ENCODE peak calls at places on chromosomes 2 and 18, in four cellular contexts. M, P, X and Y are unnamed samples.

GRCh38 chr2:204114294-204114693 is 177.7 kb downstream of the ICOS start:
- DNase-seq in M (peak; percentile 29), X (no peak), P (no peak), Y (no peak)

GRCh38 chr2:129713337-129713736 is 266.1 kb upstream of the RAB6C start:
- DNase-seq in X (no peak), P (no peak), M (no peak), Y (no peak)

GRCh38 chr2:20958176-20958575 is 85.7 kb downstream of the APOB start:
- DNase-seq in P (no peak), M (no peak), X (no peak), Y (no peak)

GRCh38 chr2:44949329-44950151 is 8.0 kb downstream of the SIX3 start:
- DNase-seq in X (no peak), P (peak; percentile 51), M (no peak), Y (no peak)

GRCh38 chr2:211454684-211455083 is 898.3 kb downstream of the CPS1 start:
- DNase-seq in X (peak; percentile 10), M (no peak), P (no peak), Y (no peak)

GRCh38 chr2:204325468-204325867 is 219.8 kb upstream of the PARD3B start:
- DNase-seq in P (peak; percentile 89), X (peak; percentile 87), M (peak; percentile 57), Y (peak; percentile 33)

GRCh38 chr18:68840554-68841263 is 42.8 kb downstream of the CCDC102B start:
- DNase-seq in M (peak; percentile 46), X (peak; percentile 86), P (peak; percentile 96), Y (no peak)

GRCh38 chr2:149679286-149679685 is 91.7 kb upstream of the MMADHC start:
- DNase-seq in M (no peak), X (no peak), P (no peak), Y (no peak)

GRCh38 chr2:19228092-19228670 is 130.2 kb downstream of the OSR1 start:
- DNase-seq in P (no peak), X (no peak), M (no peak), Y (no peak)

GRCh38 chr2:169034256-169034655 is 3.1 kb upstream of the ABCB11 start:
- DNase-seq in M (no peak), X (peak; percentile 74), P (no peak), Y (no peak)

GRCh38 chr2:70501215-70501614 is 52.4 kb downstream of the TGFA start:
- DNase-seq in P (no peak), X (no peak), M (no peak), Y (no peak)

GRCh38 chr2:55742996-55743395 is 49.4 kb upstream of the PNPT1 start:
- DNase-seq in X (no peak), M (no peak), P (no peak), Y (no peak)

GRCh38 chr18:8910186-8910585 is 192.3 kb upstream of the NDUFV2 start:
- DNase-seq in X (no peak), M (no peak), P (no peak), Y (no peak)

GRCh38 chr2:96175951-96176350 is 30.7 kb upstream of the DUSP2 start:
- DNase-seq in P (peak; percentile 41), X (no peak), M (peak; percentile 79), Y (no peak)

GRCh38 chr2:145484443-145485086 is 964.6 kb upstream of the ZEB2 start:
- DNase-seq in M (no peak), P (peak; percentile 84), X (peak; percentile 91), Y (no peak)

GRCh38 chr2:437180-437579 is 149.3 kb upstream of the ALKAL2 start:
- DNase-seq in X (no peak), P (no peak), M (no peak), Y (no peak)

GRCh38 chr2:10212827-10213226 is 89.9 kb upstream of the HPCAL1 start:
- DNase-seq in M (no peak), P (no peak), X (no peak), Y (no peak)

GRCh38 chr2:230383453-230383852 is 32.5 kb upstream of the SP100 start:
- DNase-seq in M (no peak), P (no peak), X (no peak), Y (no peak)

GRCh38 chr2:55885129-55885943 is 38.2 kb downstream of the EFEMP1 start:
- DNase-seq in P (peak; percentile 98), M (peak; percentile 58), X (peak; percentile 88), Y (no peak)

GRCh38 chr2:70936979-70937811 is 1.5 kb downstream of the ATP6V1B1 start:
- DNase-seq in M (no peak), P (no peak), X (no peak), Y (no peak)

GRCh38 chr18:76572517-76573247 is 77.6 kb upstream of the ZNF516 start:
- DNase-seq in X (no peak), P (no peak), M (no peak), Y (no peak)

GRCh38 chr2:58540680-58541079 is 299.6 kb upstream of the FANCL start:
- DNase-seq in M (no peak), P (no peak), X (no peak), Y (no peak)

GRCh38 chr2:52881606-52882005 is 886.0 kb upstream of the CHAC2 start:
- DNase-seq in X (peak; percentile 93), P (peak; percentile 68), M (no peak), Y (no peak)

GRCh38 chr2:161044937-161045336 is 115.3 kb upstream of the TANK start:
- DNase-seq in X (no peak), M (no peak), P (peak; percentile 89), Y (no peak)

GRCh38 chr2:108616290-108616689 is 82.0 kb downstream of the LIMS1 start:
- DNase-seq in X (no peak), M (no peak), P (no peak), Y (no peak)

GRCh38 chr2:171008550-171009205 is 79.6 kb downstream of the GORASP2 start:
- DNase-seq in X (no peak), P (no peak), M (no peak), Y (no peak)

GRCh38 chr2:109677815-109678580 is 63.8 kb downstream of the SOWAHC start:
- DNase-seq in M (no peak), P (no peak), X (no peak), Y (no peak)

GRCh38 chr2:7670905-7671304 is 753.7 kb downstream of the RNF144A start:
- DNase-seq in P (no peak), M (no peak), X (no peak), Y (no peak)

GRCh38 chr2:133843091-133843490 is 274.8 kb upstream of the NCKAP5 start:
- DNase-seq in P (peak; percentile 62), X (no peak), M (no peak), Y (no peak)

GRCh38 chr2:133262888-133263287 is 305.4 kb downstream of the NCKAP5 start:
- DNase-seq in P (peak; percentile 44), X (peak; percentile 60), M (no peak), Y (no peak)

GRCh38 chr2:240646061-240646899 is 21.0 kb downstream of the GPR35 start:
- DNase-seq in X (no peak), M (no peak), P (no peak), Y (no peak)

GRCh38 chr2:128491845-128492244 is 173.2 kb upstream of the HS6ST1 start:
- DNase-seq in M (no peak), P (no peak), X (no peak), Y (no peak)

GRCh38 chr2:56390644-56391043 is 206.9 kb downstream of the CCDC85A start:
- DNase-seq in M (no peak), P (no peak), X (no peak), Y (no peak)

DNA sequence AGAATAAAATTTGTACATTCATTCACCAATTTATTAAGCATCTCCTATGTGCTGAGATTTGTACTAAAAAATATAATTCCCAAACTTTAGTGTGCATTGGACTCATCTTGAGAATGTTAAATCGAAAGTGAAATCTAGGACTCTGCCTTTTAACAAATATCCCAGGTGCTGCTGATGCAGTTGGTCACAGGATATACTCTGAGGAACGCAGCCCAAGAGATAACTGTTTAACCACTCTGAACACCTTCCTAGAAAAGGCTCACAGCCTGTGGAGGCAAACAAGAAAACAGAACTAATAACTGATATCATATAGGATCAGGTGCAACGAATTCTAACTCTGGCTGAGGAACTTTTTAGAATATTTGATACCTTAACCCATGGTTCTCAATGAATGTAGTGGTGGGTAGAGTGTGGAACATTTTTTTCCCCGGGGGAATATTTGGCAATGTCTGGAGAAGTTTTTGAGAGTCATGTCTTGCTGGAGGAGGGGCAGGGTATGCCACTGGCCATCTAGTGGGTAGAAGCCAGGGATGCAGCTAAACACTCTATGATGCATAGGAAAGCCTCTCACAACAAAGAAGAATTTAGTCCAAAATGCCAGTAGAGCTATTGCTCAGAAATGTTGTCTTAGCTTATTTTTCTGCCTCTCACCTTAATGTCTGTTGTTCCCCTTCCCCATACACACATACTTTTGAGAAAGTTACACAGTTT is 96.5 kb downstream of the EHBP1 start:
- DNase-seq in M (no peak), X (peak; percentile 22), P (no peak), Y (no peak)
- TF ChIP-seq CTCF in M (no peak), X (peak; percentile 37), P (peak; percentile 21), Y (no peak)

DNA sequence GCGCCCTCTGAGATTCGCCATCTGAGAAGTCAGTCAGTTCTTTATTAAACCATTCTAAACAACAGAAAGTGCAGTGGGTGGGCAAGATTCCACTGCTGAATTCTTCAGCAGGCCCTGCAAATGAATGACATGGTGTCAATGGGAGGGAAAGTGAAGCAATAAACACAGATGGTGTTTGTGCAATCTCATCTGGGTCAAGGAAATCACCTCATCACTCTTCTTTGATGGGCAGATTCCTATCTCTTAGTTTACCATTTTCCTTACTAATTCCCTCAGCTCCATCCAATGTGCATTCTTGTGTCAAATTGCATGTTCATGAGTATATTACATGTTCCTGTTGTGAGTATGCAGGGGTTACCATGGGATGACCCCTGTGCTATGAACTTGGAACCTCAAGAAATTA is 100.7 kb upstream of the CYP1B1 start:
- DNase-seq in P (peak; percentile 97), X (no peak), M (no peak), Y (no peak)
- H3K4me3 ChIP-seq in P (no peak overlapping the region), X (no peak overlapping the region), M (no peak overlapping the region), Y (no peak overlapping the region)

GRCh38 chr18:48324651-48325050 is 84.5 kb downstream of the ZBTB7C start:
- DNase-seq in M (no peak), X (no peak), P (no peak), Y (no peak)

GRCh38 chr18:48328473-48329205 is 80.5 kb downstream of the ZBTB7C start:
- DNase-seq in M (no peak), X (peak; percentile 6), P (peak; percentile 76), Y (no peak)

GRCh38 chr18:48325115-48325670 is 84.0 kb downstream of the ZBTB7C start:
- DNase-seq in M (no peak), P (no peak), X (no peak), Y (no peak)

GRCh38 chr18:48330016-48330991 is 78.9 kb downstream of the ZBTB7C start:
- DNase-seq in P (peak; percentile 72), M (peak; percentile 69), X (peak; percentile 62), Y (no peak)

DNA sequence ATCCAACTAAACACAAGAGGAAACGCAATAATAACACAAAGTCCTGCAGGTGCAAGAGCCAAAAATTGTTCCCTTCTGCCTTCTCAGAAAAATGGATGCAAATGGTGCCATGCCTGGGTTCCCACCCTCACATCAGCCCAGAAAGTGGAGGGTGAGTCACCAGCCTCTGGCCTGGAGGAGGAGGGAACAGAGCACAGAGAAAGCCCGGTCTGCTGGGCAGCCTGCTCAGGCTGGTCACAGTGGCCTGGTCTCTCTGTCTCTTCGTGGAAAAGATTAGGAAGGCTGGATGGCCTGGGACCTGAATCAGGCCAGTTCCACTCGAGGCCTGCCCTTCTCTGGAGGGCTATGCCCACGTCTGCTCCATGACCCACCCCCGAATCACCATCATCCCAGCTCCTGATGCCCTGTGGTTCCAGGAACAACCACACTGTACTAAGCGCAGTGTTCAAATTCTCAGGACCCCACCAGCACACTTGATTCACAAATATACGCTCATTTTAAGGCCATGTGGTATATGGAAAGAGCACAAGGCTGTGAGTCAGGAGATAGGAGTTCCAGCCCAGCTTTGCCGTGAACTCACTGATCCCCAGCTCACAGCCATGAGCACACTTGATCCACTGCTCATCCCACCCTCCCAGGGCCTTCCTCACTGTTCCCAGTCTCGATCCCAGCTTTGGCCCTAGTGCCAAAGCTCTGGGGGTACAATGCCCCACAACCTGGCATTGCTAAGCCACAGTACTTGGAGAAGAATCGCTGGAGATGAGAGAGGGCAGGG is 82.1 kb downstream of the ZBTB7C start:
- DNase-seq in M (peak; percentile 64), X (peak; percentile 5), P (peak; percentile 46), Y (no peak)
- H3K27ac ChIP-seq in M (no peak overlapping the region), X (no peak overlapping the region), P (no peak overlapping the region), Y (no peak overlapping the region)

GRCh38 chr2:111069722-111070121 is 51.0 kb upstream of the BCL2L11 start:
- DNase-seq in X (no peak), P (no peak), M (no peak), Y (no peak)
- TF ChIP-seq CTCF in X (peak; percentile 29), P (no peak), M (no peak), Y (no peak)